ENCODE peak calls at places on chromosomes 12 and 14, in seven cellular contexts. R is HCT116, H is GM23248, S is OCI-LY7, D is PC-3, C is mesenchymal stem cell, W is DND-41. I is an unnamed sample.

GRCh38 chr14:75859746-75860145 is 122.0 kb downstream of the TGFB3 start:
- DNase-seq in R (no peak), H (peak; percentile 20), S (no peak), D (no peak), C (no peak), W (no peak), I (no peak)

GRCh38 chr12:125021771-125022170 is 28.3 kb downstream of the BRI3BP start:
- DNase-seq in R (no peak), H (no peak), S (no peak), D (no peak), C (no peak), W (no peak), I (no peak)

GRCh38 chr12:31228811-31229792 is 96.8 kb downstream of the SINHCAF start:
- DNase-seq in R (no peak), H (no peak), S (no peak), D (no peak), C (no peak), W (no peak), I (no peak)

GRCh38 chr12:56234746-56235436 is 5.0 kb downstream of the SLC39A5 start:
- DNase-seq in R (no peak), H (no peak), S (no peak), D (no peak), C (no peak), W (no peak), I (peak; percentile 36)

GRCh38 chr12:94571556-94571955 is 78.8 kb downstream of the TMCC3 start:
- DNase-seq in R (peak; percentile 19), H (peak; percentile 33), S (no peak), D (peak; percentile 96), C (peak; percentile 39), W (no peak), I (no peak)

GRCh38 chr12:95554532-95555071 is 3.3 kb upstream of the USP44 start:
- DNase-seq in R (no peak), H (no peak), S (no peak), D (peak; percentile 12), C (no peak), W (peak; percentile 69), I (no peak)

GRCh38 chr14:72741836-72742681 is 151.8 kb downstream of the DPF3 start:
- DNase-seq in R (no peak), H (no peak), S (no peak), D (no peak), C (no peak), W (no peak), I (no peak)

GRCh38 chr12:15005064-15005463 is 32.2 kb downstream of the PDE6H start:
- DNase-seq in R (no peak), H (no peak), S (no peak), D (no peak), C (no peak), W (no peak), I (no peak)

GRCh38 chr12:117042171-117042809 is 56.9 kb downstream of the TESC start:
- DNase-seq in R (no peak), H (peak; percentile 33), S (no peak), D (no peak), C (peak; percentile 16), W (no peak), I (no peak)

GRCh38 chr12:69119770-69120169 is 119.6 kb upstream of the CPSF6 start:
- DNase-seq in R (no peak), H (no peak), S (no peak), D (no peak), C (no peak), W (no peak), I (no peak)

GRCh38 chr14:94888108-94888507 is 118.2 kb upstream of the GSC start:
- DNase-seq in R (no peak), H (no peak), S (no peak), D (no peak), C (no peak), W (no peak), I (peak; percentile 84)

GRCh38 chr14:85054178-85054577 is 475.8 kb upstream of the FLRT2 start:
- DNase-seq in R (no peak), H (no peak), S (peak; percentile 3), D (no peak), C (no peak), W (no peak), I (no peak)

GRCh38 chr14:21248739-21249411 is 20.4 kb downstream of the HNRNPC start:
- DNase-seq in R (no peak), H (peak; percentile 49), S (no peak), D (no peak), C (no peak), W (no peak), I (no peak)

GRCh38 chr12:96237465-96238077 is 43.4 kb downstream of the ELK3 start:
- DNase-seq in R (no peak), H (peak; percentile 97), S (no peak), D (peak; percentile 93), C (peak; percentile 94), W (peak; percentile 32), I (peak; percentile 48)

GRCh38 chr12:24904871-24905270 is 44.0 kb downstream of the BCAT1 start:
- DNase-seq in R (no peak), H (no peak), S (no peak), D (no peak), C (no peak), W (no peak), I (no peak)

GRCh38 chr12:9143929-9144328 is 28.2 kb upstream of the A2M start:
- DNase-seq in R (no peak), H (no peak), S (no peak), D (no peak), C (no peak), W (no peak), I (no peak)
- H3K9me3 ChIP-seq in R (no peaks in the 10 kb centered on the region), H (no peaks in the 10 kb centered on the region), S (no peaks in the 10 kb centered on the region), D (no peaks in the 10 kb centered on the region), C (peaks cover 35% of the 10 kb centered on the region), W (no peaks in the 10 kb centered on the region), I (no peaks in the 10 kb centered on the region)

GRCh38 chr12:109718390-109718789 is 4.8 kb downstream of the FAM222A start:
- DNase-seq in R (no peak), H (no peak), S (no peak), D (no peak), C (peak; percentile 15), W (no peak), I (no peak)

GRCh38 chr12:109720856-109721189 is 7.2 kb downstream of the FAM222A start:
- DNase-seq in R (no peak), H (no peak), S (no peak), D (no peak), C (no peak), W (no peak), I (no peak)

GRCh38 chr12:109720152-109720855 is 6.7 kb downstream of the FAM222A start:
- DNase-seq in R (no peak), H (no peak), S (no peak), D (no peak), C (no peak), W (no peak), I (no peak)

GRCh38 chr12:109717390-109718357 is 4.0 kb downstream of the FAM222A start:
- DNase-seq in R (no peak), H (no peak), S (no peak), D (no peak), C (peak; percentile 16), W (no peak), I (no peak)

GRCh38 chr12:109719123-109720022 is 5.7 kb downstream of the FAM222A start:
- DNase-seq in R (no peak), H (no peak), S (no peak), D (peak; percentile 39), C (peak; percentile 32), W (no peak), I (no peak)
- H3K4me1 ChIP-seq in R (peaks cover 6% of the 10 kb centered on the region), H (no peaks in the 10 kb centered on the region), S (peaks cover 13% of the 10 kb centered on the region), D (peaks cover 9% of the 10 kb centered on the region), C (peaks cover 16% of the 10 kb centered on the region), W (peaks cover 3% of the 10 kb centered on the region), I (peaks cover 15% of the 10 kb centered on the region)

GRCh38 chr12:8658361-8658760 is 4.3 kb downstream of the MFAP5 start:
- DNase-seq in R (no peak), H (peak; percentile 88), S (no peak), D (peak; percentile 3), C (no peak), W (no peak), I (no peak)
- H2AFZ ChIP-seq in R (no peak overlapping the region), H (peak overlapping the region; percentile 16), S (peak overlapping the region; percentile 62), D (no peak overlapping the region), C (no peak overlapping the region), W (no peak overlapping the region), I (no peak overlapping the region)

GRCh38 chr14:19920021-19920657 is at the start of gene OR4K5:
- DNase-seq in R (no peak), H (no peak), S (no peak), D (no peak), C (no peak), W (no peak), I (no peak)

GRCh38 chr14:19918553-19919264 is 1.7 kb upstream of the OR4K5 start:
- DNase-seq in R (no peak), H (no peak), S (no peak), D (peak; percentile 41), C (no peak), W (no peak), I (no peak)

GRCh38 chr14:19917243-19917642 is 3.2 kb upstream of the OR4K5 start:
- DNase-seq in R (no peak), H (no peak), S (no peak), D (no peak), C (no peak), W (no peak), I (no peak)

DNA sequence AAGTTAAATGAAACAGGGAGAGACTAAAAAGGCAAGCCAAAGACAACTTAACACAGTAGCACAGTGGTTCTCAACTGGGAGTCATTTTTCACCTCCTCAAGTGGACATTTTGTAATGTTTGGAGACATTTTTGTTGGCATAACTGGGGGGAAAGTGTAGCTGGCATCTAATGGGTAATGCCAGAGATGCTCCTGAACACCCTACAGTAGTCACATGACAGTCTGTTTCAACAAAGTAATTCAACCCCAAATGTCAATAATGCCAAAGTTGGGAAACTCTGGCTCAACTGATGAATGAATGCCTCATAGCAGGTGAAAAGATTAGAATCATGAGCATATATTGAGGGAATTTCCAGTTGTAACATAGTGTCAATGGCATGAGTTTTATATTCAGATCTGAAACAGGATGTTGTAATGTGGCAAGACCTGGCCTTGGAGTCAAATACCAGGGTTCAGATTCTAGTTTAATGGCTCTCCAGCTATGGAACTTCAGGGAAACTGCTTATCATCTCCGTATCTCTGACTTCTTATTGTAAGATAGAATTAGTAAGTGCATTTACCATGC is 2.4 kb upstream of the OR4K5 start:
- DNase-seq in R (no peak), H (no peak), S (no peak), D (no peak), C (no peak), W (no peak), I (no peak)
- H3K9me3 ChIP-seq in R (peaks cover 29% of the 10 kb centered on the region), H (no peaks in the 10 kb centered on the region), S (no peaks in the 10 kb centered on the region), D (peaks cover 4% of the 10 kb centered on the region), C (peaks cover 5% of the 10 kb centered on the region), W (no peaks in the 10 kb centered on the region), I (peaks cover 48% of the 10 kb centered on the region)

GRCh38 chr12:53051058-53051880 is 1.4 kb downstream of the TNS2 start:
- DNase-seq in R (no peak), H (peak; percentile 91), S (no peak), D (no peak), C (peak; percentile 96), W (no peak), I (no peak)
- H3K4me1 ChIP-seq in R (peaks cover 59% of the 10 kb centered on the region), H (peaks cover 67% of the 10 kb centered on the region), S (peaks cover 23% of the 10 kb centered on the region), D (peaks cover 66% of the 10 kb centered on the region), C (peaks cover 67% of the 10 kb centered on the region), W (peaks cover 18% of the 10 kb centered on the region), I (peaks cover 30% of the 10 kb centered on the region)

I was measured in Karpas-422.